ENCODE peak calls at places on chromosomes 6 and 20, in six cellular contexts. O is aorta; Z is ovary; E is DMS153; L is hypothalamus; I is effector CD8-positive, alpha-beta T cell. Q is an unnamed sample.

GRCh38 chr6:27866370-27867050 is 45.7 kb downstream of the OR2B2 start:
- DNase-seq in Z (no peak), O (no peak), L (no peak), I (peak), E (peak), Q (no peak)

GRCh38 chr6:85126448-85127178 is 323.3 kb upstream of the NT5E start:
- DNase-seq in O (peak), E (no peak), L (peak), Z (no peak), I (no peak), Q (peak)

GRCh38 chr6:141421378-141421777 is 711.3 kb upstream of the GJE1 start:
- DNase-seq in I (no peak), E (no peak), L (no peak), Z (no peak), O (no peak), Q (no peak)

GRCh38 chr6:34592208-34592952 is 36.3 kb upstream of the SPDEF start:
- DNase-seq in O (no peak), E (no peak), Z (no peak), L (no peak), I (no peak), Q (no peak)

GRCh38 chr6:16503919-16504554 is 257.2 kb downstream of the ATXN1 start:
- DNase-seq in Z (no peak), L (no peak), O (no peak), E (no peak), I (no peak), Q (no peak)

GRCh38 chr20:25992146-25992545 is 295.5 kb upstream of the ZNF337 start:
- DNase-seq in L (no peak), Z (no peak), O (no peak), E (no peak), I (no peak), Q (no peak)

GRCh38 chr6:43733471-43734293 is 36.3 kb upstream of the VEGFA start:
- DNase-seq in E (no peak), L (no peak), O (no peak), I (peak), Z (no peak), Q (no peak)

GRCh38 chr6:88629838-88630462 is 333.5 kb downstream of the RNGTT start:
- DNase-seq in O (no peak), Z (no peak), E (no peak), L (no peak), I (no peak), Q (no peak)

GRCh38 chr20:9928955-9929354 is 90.1 kb upstream of the PAK5 start:
- DNase-seq in E (no peak), I (no peak), Z (no peak), L (no peak), O (no peak), Q (no peak)

GRCh38 chr6:52065621-52066020 is 21.8 kb downstream of the PKHD1 start:
- DNase-seq in Z (no peak), O (no peak), I (no peak), E (no peak), L (no peak), Q (no peak)

GRCh38 chr20:51955756-51956155 is 153.4 kb upstream of the SALL4 start:
- DNase-seq in I (no peak), Z (no peak), O (no peak), L (no peak), E (no peak), Q (no peak)

Q was measured in thyroid gland.